ENCODE peak calls at places on chromosomes 7 and 10, in seven cellular contexts. One of them, this sample, is unnamed.

GRCh38 chr10:119616879-119617580 is 20.3 kb upstream of the TIAL1 start:
- DNase-seq in neural crest cell: peak
- DNase-seq in psoas muscle: peak
- DNase-seq in ovary: peak
- DNase-seq in brain microvascular endothelial cell: no peak
- DNase-seq in HL-60: no peak
- DNase-seq in fibroblast of pulmonary artery: peak
- DNase-seq in this sample: no peak

GRCh38 chr10:131859341-131860020 is 41.3 kb upstream of the PPP2R2D start:
- DNase-seq in fibroblast of pulmonary artery: no peak
- DNase-seq in neural crest cell: no peak
- DNase-seq in psoas muscle: no peak
- DNase-seq in HL-60: no peak
- DNase-seq in ovary: no peak
- DNase-seq in brain microvascular endothelial cell: no peak
- DNase-seq in this sample: no peak

GRCh38 chr10:30883751-30884150 is 147.9 kb downstream of the ZNF438 start:
- DNase-seq in HL-60: no peak
- DNase-seq in fibroblast of pulmonary artery: no peak
- DNase-seq in ovary: no peak
- DNase-seq in brain microvascular endothelial cell: no peak
- DNase-seq in neural crest cell: no peak
- DNase-seq in psoas muscle: no peak
- DNase-seq in this sample: no peak

GRCh38 chr10:126057494-126057893 is 161.1 kb downstream of the FANK1 start:
- DNase-seq in brain microvascular endothelial cell: no peak
- DNase-seq in ovary: no peak
- DNase-seq in neural crest cell: no peak
- DNase-seq in psoas muscle: no peak
- DNase-seq in HL-60: no peak
- DNase-seq in fibroblast of pulmonary artery: no peak
- DNase-seq in this sample: no peak

GRCh38 chr10:93991596-93992284 is 2.0 kb upstream of the PLCE1 start:
- DNase-seq in psoas muscle: peak
- DNase-seq in fibroblast of pulmonary artery: peak
- DNase-seq in ovary: peak
- DNase-seq in neural crest cell: peak
- DNase-seq in brain microvascular endothelial cell: peak
- DNase-seq in HL-60: no peak
- DNase-seq in this sample: no peak

GRCh38 chr7:96126382-96126781 is 195.5 kb downstream of the SLC25A13 start:
- DNase-seq in fibroblast of pulmonary artery: no peak
- DNase-seq in psoas muscle: no peak
- DNase-seq in HL-60: no peak
- DNase-seq in ovary: no peak
- DNase-seq in neural crest cell: no peak
- DNase-seq in brain microvascular endothelial cell: no peak
- DNase-seq in this sample: no peak

GRCh38 chr7:47221826-47222225 is 360.1 kb downstream of the TNS3 start:
- DNase-seq in fibroblast of pulmonary artery: no peak
- DNase-seq in brain microvascular endothelial cell: no peak
- DNase-seq in HL-60: no peak
- DNase-seq in neural crest cell: no peak
- DNase-seq in psoas muscle: no peak
- DNase-seq in ovary: no peak
- DNase-seq in this sample: no peak

GRCh38 chr10:6694447-6695155 is 114.5 kb upstream of the PRKCQ start:
- DNase-seq in neural crest cell: no peak
- DNase-seq in HL-60: no peak
- DNase-seq in psoas muscle: no peak
- DNase-seq in ovary: no peak
- DNase-seq in fibroblast of pulmonary artery: no peak
- DNase-seq in brain microvascular endothelial cell: no peak
- DNase-seq in this sample: no peak

GRCh38 chr10:113020838-113021237 is 70.8 kb downstream of the TCF7L2 start:
- DNase-seq in brain microvascular endothelial cell: no peak
- DNase-seq in ovary: no peak
- DNase-seq in HL-60: no peak
- DNase-seq in neural crest cell: no peak
- DNase-seq in psoas muscle: no peak
- DNase-seq in fibroblast of pulmonary artery: peak
- DNase-seq in this sample: no peak

GRCh38 chr10:49174926-49175500 is 13.2 kb downstream of the TMEM273 start:
- DNase-seq in neural crest cell: no peak
- DNase-seq in psoas muscle: no peak
- DNase-seq in ovary: no peak
- DNase-seq in brain microvascular endothelial cell: no peak
- DNase-seq in fibroblast of pulmonary artery: no peak
- DNase-seq in HL-60: no peak
- DNase-seq in this sample: no peak

GRCh38 chr10:7561216-7561893 is 105.4 kb downstream of the ITIH5 start:
- DNase-seq in neural crest cell: no peak
- DNase-seq in psoas muscle: peak
- DNase-seq in brain microvascular endothelial cell: no peak
- DNase-seq in fibroblast of pulmonary artery: peak
- DNase-seq in ovary: peak
- DNase-seq in HL-60: no peak
- DNase-seq in this sample: no peak

GRCh38 chr7:93551063-93551895 is 23.2 kb downstream of the CALCR start:
- DNase-seq in HL-60: no peak
- DNase-seq in brain microvascular endothelial cell: peak
- DNase-seq in fibroblast of pulmonary artery: peak
- DNase-seq in ovary: no peak
- DNase-seq in neural crest cell: no peak
- DNase-seq in psoas muscle: no peak
- DNase-seq in this sample: peak

GRCh38 chr7:146660839-146661238 is 544.2 kb downstream of the CNTNAP2 start:
- DNase-seq in HL-60: no peak
- DNase-seq in neural crest cell: no peak
- DNase-seq in fibroblast of pulmonary artery: no peak
- DNase-seq in psoas muscle: no peak
- DNase-seq in brain microvascular endothelial cell: no peak
- DNase-seq in ovary: no peak
- DNase-seq in this sample: no peak

GRCh38 chr7:30888783-30889182 is 22.9 kb upstream of the AQP1 start:
- DNase-seq in fibroblast of pulmonary artery: peak
- DNase-seq in psoas muscle: no peak
- DNase-seq in neural crest cell: no peak
- DNase-seq in brain microvascular endothelial cell: peak
- DNase-seq in ovary: no peak
- DNase-seq in HL-60: no peak
- DNase-seq in this sample: peak

GRCh38 chr7:32223721-32224120 is 153.5 kb upstream of the PDE1C start:
- DNase-seq in HL-60: no peak
- DNase-seq in brain microvascular endothelial cell: no peak
- DNase-seq in psoas muscle: no peak
- DNase-seq in neural crest cell: no peak
- DNase-seq in ovary: no peak
- DNase-seq in fibroblast of pulmonary artery: no peak
- DNase-seq in this sample: no peak

GRCh38 chr10:14527915-14528314 is 197.2 kb upstream of the FRMD4A start:
- DNase-seq in psoas muscle: no peak
- DNase-seq in fibroblast of pulmonary artery: no peak
- DNase-seq in ovary: no peak
- DNase-seq in neural crest cell: no peak
- DNase-seq in brain microvascular endothelial cell: no peak
- DNase-seq in HL-60: no peak
- DNase-seq in this sample: no peak

GRCh38 chr10:68208424-68209042 is 23.4 kb downstream of the ATOH7 start:
- DNase-seq in HL-60: peak
- DNase-seq in fibroblast of pulmonary artery: peak
- DNase-seq in brain microvascular endothelial cell: peak
- DNase-seq in ovary: peak
- DNase-seq in psoas muscle: no peak
- DNase-seq in neural crest cell: peak
- DNase-seq in this sample: peak

GRCh38 chr7:70417061-70417655 is 714.8 kb upstream of the GALNT17 start:
- DNase-seq in brain microvascular endothelial cell: no peak
- DNase-seq in neural crest cell: no peak
- DNase-seq in ovary: no peak
- DNase-seq in HL-60: no peak
- DNase-seq in fibroblast of pulmonary artery: no peak
- DNase-seq in psoas muscle: no peak
- DNase-seq in this sample: no peak

GRCh38 chr7:114818501-114818900 is 103.4 kb upstream of the MDFIC start:
- DNase-seq in neural crest cell: no peak
- DNase-seq in fibroblast of pulmonary artery: peak
- DNase-seq in ovary: no peak
- DNase-seq in brain microvascular endothelial cell: peak
- DNase-seq in HL-60: no peak
- DNase-seq in psoas muscle: no peak
- DNase-seq in this sample: peak

GRCh38 chr10:132886211-132887099 is 55.9 kb downstream of the CFAP46 start:
- DNase-seq in psoas muscle: peak
- DNase-seq in neural crest cell: no peak
- DNase-seq in fibroblast of pulmonary artery: no peak
- DNase-seq in HL-60: peak
- DNase-seq in brain microvascular endothelial cell: no peak
- DNase-seq in ovary: peak
- DNase-seq in this sample: no peak

GRCh38 chr10:816958-817357 is 114.5 kb downstream of the LARP4B start:
- DNase-seq in psoas muscle: no peak
- DNase-seq in brain microvascular endothelial cell: no peak
- DNase-seq in HL-60: no peak
- DNase-seq in fibroblast of pulmonary artery: no peak
- DNase-seq in neural crest cell: no peak
- DNase-seq in ovary: no peak
- DNase-seq in this sample: no peak

GRCh38 chr7:137475966-137476365 is 132.4 kb upstream of the PTN start:
- DNase-seq in fibroblast of pulmonary artery: peak
- DNase-seq in ovary: no peak
- DNase-seq in neural crest cell: no peak
- DNase-seq in psoas muscle: no peak
- DNase-seq in brain microvascular endothelial cell: no peak
- DNase-seq in HL-60: no peak
- DNase-seq in this sample: no peak

GRCh38 chr10:48249763-48250351 is 24.6 kb downstream of the FRMPD2 start:
- DNase-seq in neural crest cell: no peak
- DNase-seq in psoas muscle: no peak
- DNase-seq in HL-60: no peak
- DNase-seq in ovary: no peak
- DNase-seq in brain microvascular endothelial cell: no peak
- DNase-seq in fibroblast of pulmonary artery: no peak
- DNase-seq in this sample: no peak

GRCh38 chr7:69871886-69872592 is 273.8 kb downstream of the AUTS2 start:
- DNase-seq in fibroblast of pulmonary artery: no peak
- DNase-seq in ovary: peak
- DNase-seq in psoas muscle: no peak
- DNase-seq in brain microvascular endothelial cell: peak
- DNase-seq in HL-60: no peak
- DNase-seq in neural crest cell: no peak
- DNase-seq in this sample: no peak

GRCh38 chr10:4652111-4653010 is 173.6 kb upstream of the AKR1E2 start:
- DNase-seq in fibroblast of pulmonary artery: no peak
- DNase-seq in neural crest cell: no peak
- DNase-seq in brain microvascular endothelial cell: no peak
- DNase-seq in ovary: no peak
- DNase-seq in HL-60: no peak
- DNase-seq in psoas muscle: no peak
- DNase-seq in this sample: no peak

GRCh38 chr7:158284617-158285382 is 302.8 kb downstream of the PTPRN2 start:
- DNase-seq in psoas muscle: no peak
- DNase-seq in HL-60: no peak
- DNase-seq in brain microvascular endothelial cell: no peak
- DNase-seq in fibroblast of pulmonary artery: no peak
- DNase-seq in neural crest cell: no peak
- DNase-seq in ovary: no peak
- DNase-seq in this sample: no peak

GRCh38 chr7:42197391-42197790 is 39.6 kb downstream of the GLI3 start:
- DNase-seq in brain microvascular endothelial cell: no peak
- DNase-seq in psoas muscle: no peak
- DNase-seq in ovary: peak
- DNase-seq in neural crest cell: no peak
- DNase-seq in HL-60: no peak
- DNase-seq in fibroblast of pulmonary artery: peak
- DNase-seq in this sample: peak
- TF ChIP-seq CTCF in brain microvascular endothelial cell: no peak
- TF ChIP-seq CTCF in psoas muscle: no peak
- TF ChIP-seq CTCF in ovary: no peak
- TF ChIP-seq CTCF in neural crest cell: no peak
- TF ChIP-seq CTCF in HL-60: no peak
- TF ChIP-seq CTCF in fibroblast of pulmonary artery: no peak
- TF ChIP-seq CTCF in this sample: no peak

GRCh38 chr10:59177031-59177861 is 803 bp downstream of the PHYHIPL start:
- DNase-seq in neural crest cell: peak
- DNase-seq in brain microvascular endothelial cell: peak
- DNase-seq in fibroblast of pulmonary artery: peak
- DNase-seq in HL-60: no peak
- DNase-seq in ovary: peak
- DNase-seq in psoas muscle: peak
- DNase-seq in this sample: peak
- TF ChIP-seq CTCF in neural crest cell: peak
- TF ChIP-seq CTCF in brain microvascular endothelial cell: no peak
- TF ChIP-seq CTCF in fibroblast of pulmonary artery: no peak
- TF ChIP-seq CTCF in HL-60: no peak
- TF ChIP-seq CTCF in ovary: no peak
- TF ChIP-seq CTCF in psoas muscle: no peak
- TF ChIP-seq CTCF in this sample: no peak

GRCh38 chr7:128032605-128033235 is 1.5 kb upstream of the LRRC4 start:
- DNase-seq in ovary: no peak
- DNase-seq in psoas muscle: no peak
- DNase-seq in brain microvascular endothelial cell: no peak
- DNase-seq in neural crest cell: peak
- DNase-seq in HL-60: no peak
- DNase-seq in fibroblast of pulmonary artery: no peak
- DNase-seq in this sample: no peak

GRCh38 chr7:128030999-128031681 is at the start of gene LRRC4:
- DNase-seq in HL-60: peak
- DNase-seq in neural crest cell: peak
- DNase-seq in brain microvascular endothelial cell: no peak
- DNase-seq in psoas muscle: no peak
- DNase-seq in ovary: peak
- DNase-seq in fibroblast of pulmonary artery: no peak
- DNase-seq in this sample: peak

GRCh38 chr7:128030263-128030998 is 806 bp downstream of the LRRC4 start:
- DNase-seq in psoas muscle: no peak
- DNase-seq in neural crest cell: no peak
- DNase-seq in brain microvascular endothelial cell: no peak
- DNase-seq in HL-60: no peak
- DNase-seq in ovary: no peak
- DNase-seq in fibroblast of pulmonary artery: no peak
- DNase-seq in this sample: no peak

GRCh38 chr7:128033246-128033645 is 2.0 kb upstream of the LRRC4 start:
- DNase-seq in ovary: no peak
- DNase-seq in psoas muscle: no peak
- DNase-seq in neural crest cell: no peak
- DNase-seq in HL-60: no peak
- DNase-seq in fibroblast of pulmonary artery: no peak
- DNase-seq in brain microvascular endothelial cell: no peak
- DNase-seq in this sample: no peak

GRCh38 chr7:128031901-128032604 is 816 bp upstream of the LRRC4 start:
- DNase-seq in fibroblast of pulmonary artery: peak
- DNase-seq in HL-60: peak
- DNase-seq in psoas muscle: peak
- DNase-seq in neural crest cell: peak
- DNase-seq in ovary: peak
- DNase-seq in brain microvascular endothelial cell: peak
- DNase-seq in this sample: peak
- TF ChIP-seq CTCF in fibroblast of pulmonary artery: peak
- TF ChIP-seq CTCF in HL-60: no peak
- TF ChIP-seq CTCF in psoas muscle: peak
- TF ChIP-seq CTCF in neural crest cell: peak
- TF ChIP-seq CTCF in ovary: peak
- TF ChIP-seq CTCF in brain microvascular endothelial cell: peak
- TF ChIP-seq CTCF in this sample: peak

GRCh38 chr10:22631185-22631584 is 83.2 kb downstream of the PIP4K2A start:
- DNase-seq in neural crest cell: no peak
- DNase-seq in HL-60: no peak
- DNase-seq in psoas muscle: no peak
- DNase-seq in ovary: no peak
- DNase-seq in brain microvascular endothelial cell: no peak
- DNase-seq in fibroblast of pulmonary artery: no peak
- DNase-seq in this sample: no peak
- TF ChIP-seq CTCF in neural crest cell: no peak
- TF ChIP-seq CTCF in HL-60: no peak
- TF ChIP-seq CTCF in psoas muscle: no peak
- TF ChIP-seq CTCF in ovary: no peak
- TF ChIP-seq CTCF in brain microvascular endothelial cell: no peak
- TF ChIP-seq CTCF in fibroblast of pulmonary artery: no peak
- TF ChIP-seq CTCF in this sample: no peak